ENCODE peak calls at places on chromosomes 11 and 22, in ten cellular contexts. M, S, X, B, A, W, O, R, L and F are unnamed samples.

GRCh38 chr22:28955817-28956216 is 72.4 kb downstream of the ZNRF3 start:
- DNase-seq in M (no peak), S (no peak), X (peak), B (no peak), A (no peak), W (no peak), O (peak), R (no peak), L (no peak), F (no peak)

GRCh38 chr11:83156996-83157754 is at the start of gene PCF11:
- DNase-seq in M (no peak), S (no peak), X (no peak), B (no peak), A (no peak), W (peak), O (no peak), R (no peak), L (no peak), F (no peak)

GRCh38 chr11:31764186-31764730 is 46.9 kb downstream of the PAX6 start:
- DNase-seq in M (no peak), S (no peak), X (no peak), B (no peak), A (no peak), W (no peak), O (no peak), R (no peak), L (no peak), F (no peak)

GRCh38 chr11:127632971-127633680 is 632.6 kb upstream of the KIRREL3 start:
- DNase-seq in M (no peak), S (no peak), X (no peak), B (no peak), A (peak), W (no peak), O (no peak), R (no peak), L (no peak), F (no peak)

GRCh38 chr11:57798905-57799559 is 37.4 kb downstream of the CTNND1 start:
- DNase-seq in M (no peak), S (peak), X (no peak), B (peak), A (peak), W (no peak), O (peak), R (peak), L (peak), F (peak)

GRCh38 chr11:45684440-45684839 is 19.0 kb upstream of the CHST1 start:
- DNase-seq in M (peak), S (no peak), X (no peak), B (no peak), A (no peak), W (no peak), O (no peak), R (no peak), L (no peak), F (no peak)

GRCh38 chr11:46293616-46294015 is 16.2 kb downstream of the CREB3L1 start:
- DNase-seq in M (no peak), S (no peak), X (no peak), B (peak), A (peak), W (no peak), O (peak), R (peak), L (no peak), F (peak)

GRCh38 chr22:50318356-50318697 is 8.5 kb downstream of the DENND6B start:
- DNase-seq in M (no peak), S (no peak), X (no peak), B (no peak), A (no peak), W (no peak), O (no peak), R (no peak), L (no peak), F (no peak)

GRCh38 chr22:46047226-46047625 is 70.3 kb upstream of the WNT7B start:
- DNase-seq in M (peak), S (no peak), X (no peak), B (no peak), A (no peak), W (peak), O (no peak), R (no peak), L (no peak), F (no peak)

GRCh38 chr22:31944700-31945477 is 554 bp downstream of the YWHAH start:
- DNase-seq in M (peak), S (peak), X (peak), B (no peak), A (no peak), W (peak), O (peak), R (no peak), L (peak), F (no peak)

GRCh38 chr22:46096051-46096450 is 54.3 kb upstream of the PPARA start:
- DNase-seq in M (no peak), S (no peak), X (no peak), B (no peak), A (no peak), W (no peak), O (no peak), R (no peak), L (no peak), F (no peak)

GRCh38 chr11:115653076-115653475 is 148.9 kb upstream of the CADM1 start:
- DNase-seq in M (no peak), S (no peak), X (no peak), B (no peak), A (no peak), W (no peak), O (no peak), R (no peak), L (no peak), F (no peak)

GRCh38 chr22:20550851-20551744 is 43.7 kb downstream of the MED15 start:
- DNase-seq in M (peak), S (no peak), X (no peak), B (no peak), A (peak), W (no peak), O (peak), R (no peak), L (no peak), F (peak)

GRCh38 chr11:61749607-61750217 is 2.7 kb upstream of the MYRF start:
- DNase-seq in M (no peak), S (peak), X (no peak), B (no peak), A (no peak), W (no peak), O (no peak), R (no peak), L (no peak), F (peak)

GRCh38 chr22:37930270-37930951 is 23.0 kb downstream of the C22orf23 start:
- DNase-seq in M (no peak), S (peak), X (peak), B (no peak), A (peak), W (no peak), O (peak), R (no peak), L (no peak), F (peak)

GRCh38 chr22:19419464-19420178 is 11.9 kb downstream of the HIRA start:
- DNase-seq in M (no peak), S (peak), X (peak), B (no peak), A (no peak), W (no peak), O (no peak), R (no peak), L (no peak), F (peak)

GRCh38 chr11:104246590-104246989 is 82.6 kb upstream of the PDGFD start:
- DNase-seq in M (no peak), S (no peak), X (no peak), B (no peak), A (no peak), W (no peak), O (no peak), R (no peak), L (no peak), F (no peak)

GRCh38 chr11:59756845-59757244 is 1.7 kb downstream of the STX3 start:
- DNase-seq in M (peak), S (peak), X (no peak), B (no peak), A (peak), W (no peak), O (no peak), R (no peak), L (no peak), F (peak)

GRCh38 chr11:82814379-82814778 is 80.7 kb upstream of the FAM181B start:
- DNase-seq in M (no peak), S (no peak), X (no peak), B (no peak), A (no peak), W (no peak), O (no peak), R (no peak), L (no peak), F (no peak)

GRCh38 chr11:3674189-3674588 is 3.0 kb upstream of the CHRNA10 start:
- DNase-seq in M (no peak), S (no peak), X (no peak), B (no peak), A (peak), W (no peak), O (no peak), R (no peak), L (no peak), F (peak)

GRCh38 chr11:126790550-126790981 is 210.0 kb downstream of the KIRREL3 start:
- DNase-seq in M (no peak), S (no peak), X (no peak), B (peak), A (peak), W (no peak), O (peak), R (peak), L (no peak), F (peak)

GRCh38 chr22:28448625-28449024 is 231.0 kb downstream of the TTC28 start:
- DNase-seq in M (no peak), S (peak), X (no peak), B (no peak), A (no peak), W (no peak), O (no peak), R (no peak), L (no peak), F (no peak)

GRCh38 chr11:26710489-26710888 is 11.4 kb downstream of the SLC5A12 start:
- DNase-seq in M (no peak), S (no peak), X (no peak), B (no peak), A (no peak), W (no peak), O (no peak), R (no peak), L (no peak), F (no peak)

GRCh38 chr11:33045551-33046255 is 6.3 kb downstream of the TCP11L1 start:
- DNase-seq in M (no peak), S (no peak), X (no peak), B (no peak), A (peak), W (no peak), O (no peak), R (peak), L (no peak), F (no peak)

GRCh38 chr11:129593098-129593497 is 217.4 kb downstream of the BARX2 start:
- DNase-seq in M (no peak), S (no peak), X (no peak), B (no peak), A (no peak), W (no peak), O (no peak), R (peak), L (no peak), F (no peak)

GRCh38 chr22:24952837-24953293 is 349 bp downstream of the KIAA1671 start:
- DNase-seq in M (peak), S (no peak), X (no peak), B (no peak), A (peak), W (peak), O (peak), R (no peak), L (peak), F (peak)

GRCh38 chr22:42022162-42022847 is 23.7 kb downstream of the WBP2NL start:
- DNase-seq in M (no peak), S (no peak), X (peak), B (no peak), A (no peak), W (no peak), O (no peak), R (no peak), L (no peak), F (no peak)

GRCh38 chr11:29734287-29734686 is 282.5 kb downstream of the KCNA4 start:
- DNase-seq in M (no peak), S (no peak), X (no peak), B (no peak), A (no peak), W (no peak), O (no peak), R (no peak), L (no peak), F (peak)

GRCh38 chr22:35257002-35257320 is 332 bp upstream of the HMGXB4 start:
- DNase-seq in M (no peak), S (no peak), X (no peak), B (no peak), A (no peak), W (no peak), O (no peak), R (no peak), L (no peak), F (no peak)

GRCh38 chr11:37947816-37948215 is 1349.8 kb upstream of the RAG2 start:
- DNase-seq in M (no peak), S (no peak), X (no peak), B (no peak), A (no peak), W (no peak), O (no peak), R (no peak), L (no peak), F (no peak)

GRCh38 chr11:82507288-82507687 is 226.4 kb downstream of the FAM181B start:
- DNase-seq in M (no peak), S (no peak), X (no peak), B (no peak), A (no peak), W (no peak), O (no peak), R (no peak), L (no peak), F (no peak)

GRCh38 chr11:28491431-28491830 is 383.2 kb downstream of the METTL15 start:
- DNase-seq in M (no peak), S (no peak), X (no peak), B (no peak), A (peak), W (no peak), O (peak), R (no peak), L (no peak), F (peak)

GRCh38 chr11:128497057-128497957 is 90.1 kb downstream of the ETS1 start:
- DNase-seq in M (peak), S (no peak), X (no peak), B (peak), A (peak), W (no peak), O (peak), R (peak), L (peak), F (peak)

GRCh38 chr22:32396255-32396654 is 15.8 kb downstream of the RTCB start:
- DNase-seq in M (no peak), S (no peak), X (no peak), B (no peak), A (no peak), W (no peak), O (no peak), R (no peak), L (no peak), F (no peak)

GRCh38 chr11:23423119-23423518 is 562.8 kb upstream of the CCDC179 start:
- DNase-seq in M (no peak), S (no peak), X (no peak), B (no peak), A (no peak), W (no peak), O (peak), R (no peak), L (no peak), F (no peak)

GRCh38 chr11:120715239-120715638 is 203.7 kb downstream of the GRIK4 start:
- DNase-seq in M (no peak), S (peak), X (peak), B (no peak), A (peak), W (no peak), O (peak), R (no peak), L (no peak), F (peak)
- TF ChIP-seq CTCF in M (no peak), S (peak), X (peak), B (peak), A (peak), W (peak), O (peak), R (peak), L (peak), F (peak)

GRCh38 chr11:63917685-63918523 is 940 bp upstream of the RCOR2 start:
- DNase-seq in M (peak), S (peak), X (peak), B (no peak), A (peak), W (no peak), O (peak), R (no peak), L (peak), F (peak)

GRCh38 chr11:63920126-63920869 is 3.3 kb upstream of the RCOR2 start:
- DNase-seq in M (peak), S (no peak), X (no peak), B (no peak), A (peak), W (peak), O (peak), R (no peak), L (peak), F (peak)

GRCh38 chr11:63920870-63921417 is 4.0 kb upstream of the RCOR2 start:
- DNase-seq in M (no peak), S (peak), X (peak), B (no peak), A (no peak), W (no peak), O (no peak), R (no peak), L (no peak), F (no peak)

GRCh38 chr11:63918576-63919171 is 1.7 kb upstream of the RCOR2 start:
- DNase-seq in M (no peak), S (peak), X (no peak), B (no peak), A (peak), W (no peak), O (peak), R (no peak), L (no peak), F (no peak)

GRCh38 chr11:63919267-63920125 is 2.5 kb upstream of the RCOR2 start:
- DNase-seq in M (no peak), S (peak), X (no peak), B (no peak), A (peak), W (no peak), O (peak), R (no peak), L (peak), F (no peak)
- H3K4me3 ChIP-seq in M (peak), S (no peak), X (no peak), B (no peak), A (peak), W (peak), O (no peak), R (peak), L (peak), F (no peak)

GRCh38 chr22:44764974-44765373 is 12.6 kb downstream of the ARHGAP8 start:
- DNase-seq in M (no peak), S (no peak), X (no peak), B (no peak), A (no peak), W (no peak), O (no peak), R (no peak), L (no peak), F (no peak)
- TF ChIP-seq CTCF in M (no peak), S (no peak), X (no peak), B (no peak), A (no peak), W (no peak), O (no peak), R (no peak), L (no peak), F (no peak)

GRCh38 chr11:16394947-16395346 is 38.6 kb upstream of the SOX6 start:
- DNase-seq in M (no peak), S (no peak), X (no peak), B (no peak), A (no peak), W (no peak), O (no peak), R (no peak), L (no peak), F (no peak)
- H3K4me3 ChIP-seq in M (no peak), S (no peak), X (no peak), B (no peak), A (no peak), W (no peak), O (no peak), R (no peak), L (no peak), F (no peak)

DNA sequence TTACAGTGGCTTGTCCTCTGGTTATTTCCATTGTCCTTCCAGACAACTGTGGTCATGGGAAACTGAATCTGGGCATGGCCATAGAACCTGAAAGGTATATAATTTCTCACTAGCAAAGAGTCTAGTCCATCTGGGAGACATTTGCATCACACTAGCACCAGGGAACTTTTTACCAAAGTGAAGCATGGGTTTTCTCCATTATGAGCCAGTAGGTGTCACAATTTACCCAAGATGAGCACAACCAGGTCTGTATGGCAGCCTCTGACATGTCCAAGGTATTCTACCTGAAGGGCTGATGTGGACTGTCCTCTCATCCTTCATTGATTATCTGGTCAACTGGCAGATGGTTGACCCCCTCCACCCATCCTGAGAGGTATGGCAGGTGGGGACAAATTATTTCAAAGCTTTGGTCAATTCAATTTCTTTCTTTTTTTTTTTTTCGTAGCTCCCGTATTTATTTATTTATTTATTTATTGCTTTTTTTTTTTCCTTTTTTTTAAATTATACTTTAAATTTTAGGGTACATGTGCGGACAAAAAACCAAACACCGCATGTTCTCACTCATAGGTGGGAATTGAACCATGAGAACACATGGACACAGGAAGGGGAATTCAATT is 425.9 kb downstream of the TMEM135 start:
- DNase-seq in M (no peak), S (peak), X (peak), B (no peak), A (no peak), W (no peak), O (peak), R (no peak), L (no peak), F (peak)
- TF ChIP-seq CTCF in M (peak), S (peak), X (peak), B (peak), A (no peak), W (no peak), O (peak), R (peak), L (peak), F (peak)

GRCh38 chr11:36238881-36239280 is 50.3 kb downstream of the COMMD9 start:
- DNase-seq in M (no peak), S (no peak), X (no peak), B (no peak), A (no peak), W (no peak), O (peak), R (no peak), L (no peak), F (no peak)

GRCh38 chr11:36239636-36240035 is 49.6 kb downstream of the COMMD9 start:
- DNase-seq in M (no peak), S (no peak), X (no peak), B (no peak), A (no peak), W (no peak), O (no peak), R (no peak), L (no peak), F (no peak)

GRCh38 chr11:36234825-36235224 is 54.4 kb downstream of the COMMD9 start:
- DNase-seq in M (no peak), S (peak), X (no peak), B (no peak), A (no peak), W (no peak), O (no peak), R (no peak), L (no peak), F (no peak)

GRCh38 chr11:36235750-36236149 is 53.5 kb downstream of the COMMD9 start:
- DNase-seq in M (no peak), S (no peak), X (no peak), B (no peak), A (no peak), W (no peak), O (no peak), R (no peak), L (no peak), F (peak)

GRCh38 chr11:36237341-36237740 is 51.9 kb downstream of the COMMD9 start:
- DNase-seq in M (no peak), S (no peak), X (no peak), B (no peak), A (no peak), W (no peak), O (no peak), R (no peak), L (no peak), F (no peak)
- H3K4me3 ChIP-seq in M (no peak), S (no peak), X (no peak), B (no peak), A (no peak), W (no peak), O (no peak), R (no peak), L (no peak), F (no peak)